ENCODE peak calls at places on chromosomes 1 and 21, in six cellular contexts. G, W, D, U, N and X are unnamed samples.

GRCh38 chr1:53638641-53639035 is 100.3 kb downstream of the GLIS1 start:
- DNase-seq in G (peak; percentile 16), N (no peak), D (no peak), U (no peak), W (no peak), X (no peak)

GRCh38 chr1:29650041-29650400 is 413.7 kb downstream of the PTPRU start:
- DNase-seq in U (no peak), D (peak; percentile 7), N (no peak), W (no peak), G (no peak), X (no peak)

GRCh38 chr21:15221799-15222386 is 157.1 kb upstream of the NRIP1 start:
- DNase-seq in U (no peak), G (no peak), D (no peak), W (peak; percentile 27), N (no peak), X (peak; percentile 81)

GRCh38 chr1:247854899-247855545 is 2.0 kb upstream of the TRIM58 start:
- DNase-seq in W (no peak), U (no peak), D (no peak), N (no peak), G (no peak), X (no peak)

GRCh38 chr21:35384375-35384774 is 335.3 kb upstream of the RUNX1 start:
- DNase-seq in W (no peak), D (no peak), G (no peak), U (no peak), N (no peak), X (no peak)

GRCh38 chr1:244273845-244274619 is 177.7 kb downstream of the ADSS2 start:
- DNase-seq in U (no peak), W (peak; percentile 89), N (no peak), D (peak; percentile 41), G (peak; percentile 34), X (no peak)

GRCh38 chr21:44255519-44255981 is 6.1 kb downstream of the DNMT3L start:
- DNase-seq in U (no peak), W (no peak), N (no peak), D (no peak), G (no peak), X (no peak)

GRCh38 chr1:4086085-4086850 is 186.2 kb upstream of the C1orf174 start:
- DNase-seq in W (no peak), G (no peak), U (no peak), D (no peak), N (no peak), X (no peak)

GRCh38 chr21:34613679-34614442 is 1.1 kb downstream of the RCAN1 start:
- DNase-seq in N (no peak), D (no peak), W (no peak), U (no peak), G (no peak), X (no peak)

GRCh38 chr1:94726981-94727685 is 93.0 kb upstream of the SLC44A3 start:
- DNase-seq in U (no peak), W (no peak), G (no peak), N (no peak), D (no peak), X (no peak)

GRCh38 chr1:170978371-170978900 is 43.1 kb downstream of the MROH9 start:
- DNase-seq in W (no peak), D (no peak), N (no peak), U (no peak), G (no peak), X (no peak)

GRCh38 chr1:230167419-230167852 is 100.4 kb downstream of the GALNT2 start:
- DNase-seq in U (peak; percentile 67), G (no peak), N (peak; percentile 23), W (no peak), D (peak; percentile 37), X (peak; percentile 62)

GRCh38 chr1:205037539-205037938 is 5.5 kb upstream of the CNTN2 start:
- DNase-seq in U (no peak), G (no peak), N (no peak), W (no peak), D (no peak), X (no peak)

GRCh38 chr1:150186789-150187559 is 37.3 kb downstream of the PLEKHO1 start:
- DNase-seq in U (peak; percentile 55), N (no peak), D (no peak), G (no peak), W (no peak), X (peak; percentile 75)

GRCh38 chr1:90730247-90731022 is 13.3 kb upstream of the BARHL2 start:
- DNase-seq in G (no peak), D (no peak), N (no peak), U (no peak), W (no peak), X (no peak)

GRCh38 chr1:178364782-178365181 is 132.0 kb downstream of the CLEC20A start:
- DNase-seq in W (no peak), N (no peak), D (no peak), G (no peak), U (no peak), X (no peak)

GRCh38 chr1:100835866-100836842 is 58.5 kb downstream of the EXTL2 start:
- DNase-seq in W (no peak), D (no peak), U (no peak), G (no peak), N (no peak), X (no peak)

GRCh38 chr21:26064506-26064905 is 106.1 kb downstream of the APP start:
- DNase-seq in N (no peak), U (no peak), D (no peak), G (no peak), W (no peak), X (no peak)

GRCh38 chr1:11797525-11798216 is 8.1 kb downstream of the MTHFR start:
- DNase-seq in W (no peak), U (no peak), G (peak; percentile 81), N (no peak), D (peak; percentile 27), X (no peak)

GRCh38 chr1:210347112-210347511 is 18.4 kb downstream of the HHAT start:
- DNase-seq in W (no peak), N (no peak), D (no peak), G (no peak), U (no peak), X (no peak)

GRCh38 chr1:115057661-115058249 is 28.1 kb downstream of the TSHB start:
- DNase-seq in G (no peak), N (no peak), D (no peak), U (no peak), W (no peak), X (no peak)

GRCh38 chr21:9763807-9764206 is 757.6 kb upstream of the TPTE start:
- DNase-seq in G (no peak), N (no peak), W (no peak), D (no peak), U (no peak), X (no peak)

GRCh38 chr1:94038511-94038910 is 82.4 kb downstream of the ABCA4 start:
- DNase-seq in W (no peak), U (no peak), N (no peak), G (no peak), D (no peak), X (no peak)

GRCh38 chr1:68496680-68497357 is at the start of gene DEPDC1:
- DNase-seq in G (peak; percentile 96), U (peak; percentile 99), D (peak; percentile 96), N (peak; percentile 62), W (peak; percentile 85), X (peak; percentile 86)

GRCh38 chr1:226061793-226062557 is 541 bp upstream of the H3-3A start:
- DNase-seq in N (peak; percentile 47), U (peak; percentile 97), D (peak; percentile 84), G (peak; percentile 73), W (peak; percentile 44), X (peak; percentile 85)

GRCh38 chr1:29416825-29417557 is 180.7 kb downstream of the PTPRU start:
- DNase-seq in G (peak; percentile 34), N (no peak), U (no peak), W (no peak), D (no peak), X (peak; percentile 77)

GRCh38 chr1:110056776-110057175 is 13.7 kb downstream of the ALX3 start:
- DNase-seq in U (no peak), G (no peak), N (no peak), W (no peak), D (peak; percentile 37), X (no peak)

GRCh38 chr1:61641578-61642336 is 83.2 kb downstream of the TM2D1 start:
- DNase-seq in G (peak; percentile 86), D (peak; percentile 68), U (peak; percentile 86), W (peak; percentile 45), N (peak; percentile 43), X (peak; percentile 42)

GRCh38 chr1:67072749-67073148 is 18.8 kb upstream of the SLC35D1 start:
- DNase-seq in N (no peak), U (no peak), G (no peak), W (no peak), D (no peak), X (no peak)

GRCh38 chr1:151993084-151993733 is 450 bp downstream of the S100A10 start:
- DNase-seq in G (peak; percentile 36), D (peak; percentile 63), W (no peak), N (peak; percentile 31), U (no peak), X (no peak)

GRCh38 chr1:102776074-102776473 is 332.2 kb downstream of the COL11A1 start:
- DNase-seq in U (no peak), D (no peak), W (no peak), N (no peak), G (no peak), X (no peak)

GRCh38 chr1:20200966-20201365 is 14.6 kb upstream of the PLA2G2C start:
- DNase-seq in N (no peak), G (no peak), W (no peak), U (no peak), D (no peak), X (no peak)

GRCh38 chr1:179077396-179077795 is 4.5 kb upstream of the TOR3A start:
- DNase-seq in N (no peak), U (no peak), D (no peak), W (no peak), G (no peak), X (no peak)

GRCh38 chr1:84538599-84538998 is 32.2 kb upstream of the GNG5 start:
- DNase-seq in G (no peak), U (no peak), N (no peak), W (no peak), D (no peak), X (no peak)

GRCh38 chr1:47752560-47752959 is 244.6 kb downstream of the TRABD2B start:
- DNase-seq in U (no peak), G (no peak), N (no peak), W (no peak), D (no peak), X (no peak)

GRCh38 chr1:35452086-35452485 is 105.1 kb downstream of the KIAA0319L start:
- DNase-seq in U (no peak), W (peak; percentile 75), N (no peak), G (peak; percentile 51), D (peak; percentile 24), X (no peak)

GRCh38 chr1:181551249-181551648 is 67.9 kb downstream of the CACNA1E start:
- DNase-seq in W (no peak), D (peak; percentile 37), G (no peak), U (no peak), N (no peak), X (no peak)